ENCODE peak calls at places on chromosome 17, in ten cellular contexts. T, C, V, U, H, Q, L, O, P and F are unnamed samples.

GRCh38 chr17:29777663-29778062 is 152.4 kb downstream of the SSH2 start:
- DNase-seq in T (no peak), C (no peak), V (no peak), U (no peak), H (no peak), Q (no peak), L (no peak), O (no peak), P (no peak), F (no peak)

GRCh38 chr17:75899353-75899752 is 2.6 kb upstream of the TRIM65 start:
- DNase-seq in T (no peak), C (no peak), V (no peak), U (no peak), H (no peak), Q (no peak), L (no peak), O (no peak), P (no peak), F (no peak)

GRCh38 chr17:8175795-8176196 is 384 bp downstream of the TMEM107 start:
- DNase-seq in T (no peak), C (no peak), V (no peak), U (no peak), H (peak), Q (no peak), L (peak), O (no peak), P (no peak), F (no peak)

GRCh38 chr17:63984206-63984605 is 11.5 kb upstream of the SCN4A start:
- DNase-seq in T (no peak), C (peak), V (no peak), U (no peak), H (no peak), Q (no peak), L (no peak), O (no peak), P (peak), F (no peak)

GRCh38 chr17:17684901-17685774 is 3.9 kb downstream of the RAI1 start:
- DNase-seq in T (peak), C (peak), V (peak), U (no peak), H (no peak), Q (no peak), L (no peak), O (no peak), P (peak), F (no peak)

GRCh38 chr17:61487668-61488595 is 35.7 kb downstream of the TBX4 start:
- DNase-seq in T (no peak), C (no peak), V (no peak), U (no peak), H (no peak), Q (no peak), L (no peak), O (no peak), P (no peak), F (no peak)

GRCh38 chr17:76534831-76535732 is 2.4 kb downstream of the CYGB start:
- DNase-seq in T (no peak), C (no peak), V (peak), U (no peak), H (no peak), Q (no peak), L (no peak), O (no peak), P (no peak), F (no peak)

GRCh38 chr17:142102-142661 is 4.8 kb downstream of the SCGB1C2 start:
- DNase-seq in T (peak), C (peak), V (peak), U (peak), H (peak), Q (peak), L (no peak), O (no peak), P (peak), F (no peak)

GRCh38 chr17:1532836-1533602 is 16.6 kb upstream of the INPP5K start:
- DNase-seq in T (peak), C (peak), V (no peak), U (peak), H (peak), Q (peak), L (no peak), O (no peak), P (peak), F (no peak)